ENCODE peak calls at places on chromosome 12, in seven cellular contexts. P is stimulated activated CD8-positive, alpha-beta memory T cell treated with anti-CD3 and anti-CD28 coated beads, Interleukin-15, amount 100 ng/mL, for 1 hour; A is stimulated activated CD4-positive, alpha-beta T cell treated with anti-CD3 and anti-CD28 coated beads, Interleukin-4, amount 100 ng/mL, for 48 hours; G is kidney tubule cell; V is OCI-M1; J is NCI-H1436; Z is lower leg skin. L is an unnamed sample.

GRCh38 chr12:56589783-56590182 is 40.3 kb downstream of the BAZ2A start:
- DNase-seq in P (no peak), A (no peak), G (no peak), V (no peak), J (no peak), Z (no peak), L (no peak)

GRCh38 chr12:121956041-121956341 is 37.6 kb downstream of the CFAP251 start:
- DNase-seq in P (no peak), A (no peak), G (no peak), V (no peak), J (no peak), Z (no peak), L (no peak)

GRCh38 chr12:3680919-3681594 is 71.9 kb downstream of the CRACR2A start:
- DNase-seq in P (no peak), A (no peak), G (peak; percentile 29), V (no peak), J (peak; percentile 65), Z (no peak), L (no peak)

GRCh38 chr12:104699489-104700194 is 242.9 kb downstream of the CHST11 start:
- DNase-seq in P (no peak), A (no peak), G (no peak), V (no peak), J (no peak), Z (no peak), L (no peak)

GRCh38 chr12:42128327-42128726 is 16.3 kb downstream of the GXYLT1 start:
- DNase-seq in P (no peak), A (no peak), G (peak; percentile 51), V (peak; percentile 6), J (no peak), Z (no peak), L (no peak)

GRCh38 chr12:8687846-8688601 is 9.8 kb upstream of the RIMKLB start:
- DNase-seq in P (no peak), A (no peak), G (peak; percentile 76), V (peak; percentile 48), J (peak; percentile 39), Z (no peak), L (no peak)

GRCh38 chr12:126027816-126028215 is 962.6 kb downstream of the AACS start:
- DNase-seq in P (no peak), A (no peak), G (no peak), V (no peak), J (no peak), Z (no peak), L (no peak)

GRCh38 chr12:29157486-29157946 is 8.4 kb downstream of the FAR2 start:
- DNase-seq in P (no peak), A (no peak), G (peak; percentile 69), V (peak; percentile 13), J (no peak), Z (no peak), L (no peak)

GRCh38 chr12:42237853-42238239 is 202 bp downstream of the YAF2 start:
- DNase-seq in P (no peak), A (peak; percentile 7), G (no peak), V (no peak), J (no peak), Z (no peak), L (no peak)

GRCh38 chr12:66140726-66141125 is 10.2 kb upstream of the LLPH start:
- DNase-seq in P (no peak), A (no peak), G (no peak), V (peak; percentile 22), J (no peak), Z (no peak), L (no peak)

GRCh38 chr12:3698218-3698974 is 54.5 kb downstream of the CRACR2A start:
- DNase-seq in P (no peak), A (no peak), G (peak; percentile 82), V (no peak), J (peak; percentile 92), Z (no peak), L (no peak)

GRCh38 chr12:15856097-15856982 is 25.8 kb upstream of the STRAP start:
- DNase-seq in P (peak; percentile 10), A (peak; percentile 6), G (peak; percentile 68), V (peak; percentile 87), J (peak; percentile 55), Z (no peak), L (peak; percentile 51)

GRCh38 chr12:106625976-106626375 is 43.2 kb downstream of the RFX4 start:
- DNase-seq in P (no peak), A (no peak), G (peak; percentile 41), V (no peak), J (no peak), Z (no peak), L (no peak)

GRCh38 chr12:56028511-56029165 is 7.8 kb downstream of the IKZF4 start:
- DNase-seq in P (no peak), A (no peak), G (no peak), V (no peak), J (no peak), Z (no peak), L (no peak)

GRCh38 chr12:6361834-6362233 is 13.5 kb downstream of the SCNN1A start:
- DNase-seq in P (no peak), A (no peak), G (peak; percentile 93), V (no peak), J (no peak), Z (peak; percentile 92), L (no peak)

GRCh38 chr12:100698518-100698917 is 96.1 kb upstream of the ANO4 start:
- DNase-seq in P (no peak), A (no peak), G (peak; percentile 34), V (no peak), J (no peak), Z (no peak), L (no peak)

GRCh38 chr12:85740190-85740589 is 96.0 kb downstream of the RASSF9 start:
- DNase-seq in P (no peak), A (no peak), G (no peak), V (no peak), J (no peak), Z (no peak), L (no peak)

GRCh38 chr12:87678453-87678852 is 350.7 kb downstream of the C12orf50 start:
- DNase-seq in P (no peak), A (no peak), G (peak; percentile 49), V (no peak), J (no peak), Z (no peak), L (no peak)

L was measured in HL-60.